ENCODE peak calls at places on chromosomes 6 and 20, in eight cellular contexts. One of them, this sample, is unnamed.

GRCh38 chr20:21182832-21183563 is 57.1 kb downstream of the KIZ start:
- DNase-seq in hepatocyte: peak
- DNase-seq in T-helper 2 cell treated with Interferon-gamma antibody and Interleukin-4, amounts not matched to agents 5 μg/mL and 100 μg/mL, for 36 hours: no peak
- DNase-seq in NCI-H2227 treated with DMSO at 0.1 percent for 48 hours: no peak
- DNase-seq in NCI-H510A: no peak
- DNase-seq in GM12865: no peak
- DNase-seq in LoVo: peak
- DNase-seq in cardiac muscle cell: no peak
- DNase-seq in this sample: no peak

GRCh38 chr6:31740397-31741223 is 805 bp downstream of the MSH5 start:
- DNase-seq in T-helper 2 cell treated with Interferon-gamma antibody and Interleukin-4, amounts not matched to agents 5 μg/mL and 100 μg/mL, for 36 hours: no peak
- DNase-seq in NCI-H510A: no peak
- DNase-seq in NCI-H2227 treated with DMSO at 0.1 percent for 48 hours: no peak
- DNase-seq in cardiac muscle cell: no peak
- DNase-seq in LoVo: no peak
- DNase-seq in hepatocyte: no peak
- DNase-seq in GM12865: peak
- DNase-seq in this sample: no peak

GRCh38 chr6:30818426-30818841 is 65.9 kb upstream of the DDR1 start:
- DNase-seq in GM12865: no peak
- DNase-seq in NCI-H510A: no peak
- DNase-seq in LoVo: peak
- DNase-seq in cardiac muscle cell: no peak
- DNase-seq in T-helper 2 cell treated with Interferon-gamma antibody and Interleukin-4, amounts not matched to agents 5 μg/mL and 100 μg/mL, for 36 hours: no peak
- DNase-seq in NCI-H2227 treated with DMSO at 0.1 percent for 48 hours: no peak
- DNase-seq in hepatocyte: peak
- DNase-seq in this sample: no peak

GRCh38 chr6:25998379-25998778 is 35.8 kb downstream of the TRIM38 start:
- DNase-seq in NCI-H2227 treated with DMSO at 0.1 percent for 48 hours: no peak
- DNase-seq in LoVo: no peak
- DNase-seq in GM12865: no peak
- DNase-seq in T-helper 2 cell treated with Interferon-gamma antibody and Interleukin-4, amounts not matched to agents 5 μg/mL and 100 μg/mL, for 36 hours: no peak
- DNase-seq in hepatocyte: no peak
- DNase-seq in NCI-H510A: no peak
- DNase-seq in cardiac muscle cell: no peak
- DNase-seq in this sample: no peak

GRCh38 chr6:155530219-155530834 is 74.7 kb upstream of the NOX3 start:
- DNase-seq in GM12865: peak
- DNase-seq in NCI-H2227 treated with DMSO at 0.1 percent for 48 hours: peak
- DNase-seq in NCI-H510A: no peak
- DNase-seq in LoVo: no peak
- DNase-seq in hepatocyte: peak
- DNase-seq in cardiac muscle cell: peak
- DNase-seq in T-helper 2 cell treated with Interferon-gamma antibody and Interleukin-4, amounts not matched to agents 5 μg/mL and 100 μg/mL, for 36 hours: no peak
- DNase-seq in this sample: no peak

GRCh38 chr6:165231581-165232276 is 77.7 kb downstream of the C6orf118 start:
- DNase-seq in hepatocyte: peak
- DNase-seq in LoVo: peak
- DNase-seq in GM12865: peak
- DNase-seq in NCI-H2227 treated with DMSO at 0.1 percent for 48 hours: no peak
- DNase-seq in NCI-H510A: no peak
- DNase-seq in T-helper 2 cell treated with Interferon-gamma antibody and Interleukin-4, amounts not matched to agents 5 μg/mL and 100 μg/mL, for 36 hours: no peak
- DNase-seq in cardiac muscle cell: peak
- DNase-seq in this sample: no peak

GRCh38 chr6:85792278-85792677 is 149.6 kb upstream of the SYNCRIP start:
- DNase-seq in NCI-H510A: no peak
- DNase-seq in cardiac muscle cell: no peak
- DNase-seq in LoVo: no peak
- DNase-seq in T-helper 2 cell treated with Interferon-gamma antibody and Interleukin-4, amounts not matched to agents 5 μg/mL and 100 μg/mL, for 36 hours: no peak
- DNase-seq in hepatocyte: no peak
- DNase-seq in NCI-H2227 treated with DMSO at 0.1 percent for 48 hours: no peak
- DNase-seq in GM12865: no peak
- DNase-seq in this sample: no peak

GRCh38 chr6:37083243-37084138 is 78.0 kb downstream of the FGD2 start:
- DNase-seq in NCI-H2227 treated with DMSO at 0.1 percent for 48 hours: no peak
- DNase-seq in hepatocyte: peak
- DNase-seq in LoVo: no peak
- DNase-seq in T-helper 2 cell treated with Interferon-gamma antibody and Interleukin-4, amounts not matched to agents 5 μg/mL and 100 μg/mL, for 36 hours: no peak
- DNase-seq in cardiac muscle cell: no peak
- DNase-seq in NCI-H510A: no peak
- DNase-seq in GM12865: no peak
- DNase-seq in this sample: no peak

GRCh38 chr6:93407186-93407585 is 12.2 kb downstream of the EPHA7 start:
- DNase-seq in NCI-H510A: peak
- DNase-seq in cardiac muscle cell: peak
- DNase-seq in NCI-H2227 treated with DMSO at 0.1 percent for 48 hours: no peak
- DNase-seq in T-helper 2 cell treated with Interferon-gamma antibody and Interleukin-4, amounts not matched to agents 5 μg/mL and 100 μg/mL, for 36 hours: no peak
- DNase-seq in hepatocyte: peak
- DNase-seq in LoVo: no peak
- DNase-seq in GM12865: no peak
- DNase-seq in this sample: no peak

GRCh38 chr6:98777762-98778161 is 56.6 kb upstream of the POU3F2 start:
- DNase-seq in NCI-H2227 treated with DMSO at 0.1 percent for 48 hours: no peak
- DNase-seq in cardiac muscle cell: no peak
- DNase-seq in T-helper 2 cell treated with Interferon-gamma antibody and Interleukin-4, amounts not matched to agents 5 μg/mL and 100 μg/mL, for 36 hours: no peak
- DNase-seq in GM12865: peak
- DNase-seq in NCI-H510A: no peak
- DNase-seq in hepatocyte: no peak
- DNase-seq in LoVo: no peak
- DNase-seq in this sample: no peak

GRCh38 chr20:38134427-38135281 is 30.4 kb downstream of the TGM2 start:
- DNase-seq in NCI-H2227 treated with DMSO at 0.1 percent for 48 hours: no peak
- DNase-seq in cardiac muscle cell: peak
- DNase-seq in NCI-H510A: no peak
- DNase-seq in hepatocyte: no peak
- DNase-seq in LoVo: peak
- DNase-seq in T-helper 2 cell treated with Interferon-gamma antibody and Interleukin-4, amounts not matched to agents 5 μg/mL and 100 μg/mL, for 36 hours: no peak
- DNase-seq in GM12865: no peak
- DNase-seq in this sample: no peak

GRCh38 chr6:162198072-162198471 is 529.5 kb downstream of the PRKN start:
- DNase-seq in NCI-H510A: no peak
- DNase-seq in NCI-H2227 treated with DMSO at 0.1 percent for 48 hours: no peak
- DNase-seq in GM12865: no peak
- DNase-seq in LoVo: no peak
- DNase-seq in T-helper 2 cell treated with Interferon-gamma antibody and Interleukin-4, amounts not matched to agents 5 μg/mL and 100 μg/mL, for 36 hours: no peak
- DNase-seq in cardiac muscle cell: no peak
- DNase-seq in hepatocyte: no peak
- DNase-seq in this sample: no peak

GRCh38 chr20:51958636-51959542 is 156.6 kb upstream of the SALL4 start:
- DNase-seq in LoVo: no peak
- DNase-seq in NCI-H2227 treated with DMSO at 0.1 percent for 48 hours: no peak
- DNase-seq in hepatocyte: no peak
- DNase-seq in T-helper 2 cell treated with Interferon-gamma antibody and Interleukin-4, amounts not matched to agents 5 μg/mL and 100 μg/mL, for 36 hours: no peak
- DNase-seq in GM12865: no peak
- DNase-seq in NCI-H510A: no peak
- DNase-seq in cardiac muscle cell: no peak
- DNase-seq in this sample: no peak

GRCh38 chr20:36950432-36951197 is 893 bp downstream of the SAMHD1 start:
- DNase-seq in NCI-H2227 treated with DMSO at 0.1 percent for 48 hours: no peak
- DNase-seq in GM12865: peak
- DNase-seq in NCI-H510A: no peak
- DNase-seq in hepatocyte: peak
- DNase-seq in T-helper 2 cell treated with Interferon-gamma antibody and Interleukin-4, amounts not matched to agents 5 μg/mL and 100 μg/mL, for 36 hours: peak
- DNase-seq in cardiac muscle cell: no peak
- DNase-seq in LoVo: peak
- DNase-seq in this sample: peak

This sample was measured in T-helper 22 cell.